ENCODE peak calls at places on chromosomes 4 and X, in four cellular contexts. B, W, U and G are unnamed samples.

GRCh38 chrX:69287025-69287540 is 121.8 kb upstream of the PJA1 start:
- DNase-seq in B (no peak), W (no peak), U (no peak), G (no peak)

GRCh38 chr4:130479020-130479419 is 1383.1 kb downstream of the C4orf33 start:
- DNase-seq in B (no peak), W (peak; percentile 29), U (no peak), G (no peak)

GRCh38 chrX:101057095-101057714 is 5.3 kb upstream of the TRMT2B start:
- DNase-seq in B (no peak), W (peak; percentile 68), U (no peak), G (no peak)

GRCh38 chr4:174555793-174556630 is 33.7 kb upstream of the HPGD start:
- DNase-seq in B (no peak), W (no peak), U (no peak), G (no peak)

GRCh38 chr4:48906283-48907173 is at the start of gene OCIAD2:
- DNase-seq in B (peak; percentile 91), W (no peak), U (peak; percentile 55), G (peak; percentile 95)

GRCh38 chrX:70262952-70263567 is 3.1 kb upstream of the P2RY4 start:
- DNase-seq in B (peak; percentile 14), W (peak; percentile 28), U (no peak), G (peak; percentile 75)

GRCh38 chr4:5199142-5199541 is 147.9 kb downstream of the STK32B start:
- DNase-seq in B (no peak), W (no peak), U (no peak), G (peak; percentile 40)

GRCh38 chr4:166042510-166043055 is 169.5 kb downstream of the TLL1 start:
- DNase-seq in B (no peak), W (no peak), U (no peak), G (no peak)

GRCh38 chrX:47030339-47030738 is 47.9 kb upstream of the RGN start:
- DNase-seq in B (peak; percentile 6), W (peak; percentile 68), U (peak; percentile 51), G (peak; percentile 80)

DNA sequence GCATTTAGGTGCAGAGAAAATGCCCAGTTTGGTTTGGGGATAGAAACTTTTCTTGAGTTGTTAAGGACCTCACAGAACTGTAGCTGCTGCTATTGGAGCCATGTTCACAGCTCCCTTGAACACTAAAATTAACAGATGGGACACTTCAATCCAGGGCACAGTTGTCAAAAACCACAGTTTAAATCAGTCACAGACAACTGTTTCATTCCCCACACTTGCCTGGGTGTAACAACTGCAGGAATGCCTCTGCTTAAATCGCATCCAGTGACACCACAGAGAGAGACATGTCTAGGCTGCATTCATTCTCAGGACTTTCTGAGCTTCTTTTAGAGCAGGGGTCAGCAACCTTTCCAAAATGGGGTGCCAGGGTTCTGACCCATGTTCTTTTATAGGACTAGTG is 12.7 kb upstream of the CAPN6 start:
- DNase-seq in B (no peak), W (no peak), U (no peak), G (no peak)
- H3K4me1 ChIP-seq in B (no peaks in the 10 kb centered on the region), W (no peaks in the 10 kb centered on the region), U (no peaks in the 10 kb centered on the region), G (no peaks in the 10 kb centered on the region)

GRCh38 chr4:8096690-8097061 is 61.9 kb downstream of the ABLIM2 start:
- DNase-seq in B (no peak), W (no peak), U (no peak), G (no peak)

GRCh38 chr4:8097141-8097541 is 61.5 kb downstream of the ABLIM2 start:
- DNase-seq in B (no peak), W (no peak), U (no peak), G (no peak)

GRCh38 chr4:8095956-8096689 is 62.5 kb downstream of the ABLIM2 start:
- DNase-seq in B (no peak), W (peak; percentile 18), U (no peak), G (no peak)

GRCh38 chr4:8092282-8092681 is 66.3 kb downstream of the ABLIM2 start:
- DNase-seq in B (no peak), W (no peak), U (no peak), G (no peak)

GRCh38 chr4:8093587-8094274 is 64.9 kb downstream of the ABLIM2 start:
- DNase-seq in B (no peak), W (no peak), U (no peak), G (no peak)
- H3K4me2 ChIP-seq in B (no peak overlapping the region), W (no peak overlapping the region), U (no peak overlapping the region), G (no peak overlapping the region)

GRCh38 chr4:82842593-82842992 is 44.0 kb upstream of the SCD5 start:
- DNase-seq in B (no peak), W (peak; percentile 28), U (no peak), G (peak; percentile 53)
- TF ChIP-seq CTCF in B (peak; percentile 38), W (peak; percentile 37), U (peak; percentile 48), G (peak; percentile 46)

GRCh38 chrX:65690057-65690855 is 22.8 kb downstream of the MSN start:
- DNase-seq in B (no peak), W (peak; percentile 78), U (no peak), G (no peak)
- H3K4me1 ChIP-seq in B (peaks cover 95% of the 10 kb centered on the region), W (peaks cover 18% of the 10 kb centered on the region), U (peaks cover 15% of the 10 kb centered on the region), G (no peaks in the 10 kb centered on the region)

DNA sequence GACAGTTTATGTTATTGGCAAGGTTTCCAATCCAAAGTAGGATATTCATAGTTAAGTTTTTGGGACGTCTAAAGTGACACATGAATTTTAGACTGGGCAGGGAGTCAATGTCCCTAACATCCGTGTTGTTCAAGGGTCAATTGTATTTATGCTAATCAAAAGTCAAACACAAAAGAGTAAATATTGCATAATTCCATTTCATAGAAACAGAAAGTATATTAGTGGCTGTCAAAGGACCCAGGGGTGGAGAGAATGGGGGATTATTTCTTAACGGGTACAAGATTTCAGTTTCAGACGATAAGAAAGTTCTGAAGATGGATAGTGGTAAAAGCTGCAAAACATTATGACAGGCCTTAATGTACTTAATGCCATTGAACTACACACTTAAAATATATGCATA is 971.8 kb upstream of the AGA start:
- DNase-seq in B (no peak), W (no peak), U (no peak), G (no peak)
- H3K4me2 ChIP-seq in B (no peak overlapping the region), W (no peak overlapping the region), U (no peak overlapping the region), G (no peak overlapping the region)

GRCh38 chrX:102714994-102715393 is 2.7 kb downstream of the GPRASP2 start:
- DNase-seq in B (no peak), W (no peak), U (no peak), G (peak; percentile 34)
- TF ChIP-seq CTCF in B (no peak), W (no peak), U (no peak), G (peak; percentile 39)

DNA sequence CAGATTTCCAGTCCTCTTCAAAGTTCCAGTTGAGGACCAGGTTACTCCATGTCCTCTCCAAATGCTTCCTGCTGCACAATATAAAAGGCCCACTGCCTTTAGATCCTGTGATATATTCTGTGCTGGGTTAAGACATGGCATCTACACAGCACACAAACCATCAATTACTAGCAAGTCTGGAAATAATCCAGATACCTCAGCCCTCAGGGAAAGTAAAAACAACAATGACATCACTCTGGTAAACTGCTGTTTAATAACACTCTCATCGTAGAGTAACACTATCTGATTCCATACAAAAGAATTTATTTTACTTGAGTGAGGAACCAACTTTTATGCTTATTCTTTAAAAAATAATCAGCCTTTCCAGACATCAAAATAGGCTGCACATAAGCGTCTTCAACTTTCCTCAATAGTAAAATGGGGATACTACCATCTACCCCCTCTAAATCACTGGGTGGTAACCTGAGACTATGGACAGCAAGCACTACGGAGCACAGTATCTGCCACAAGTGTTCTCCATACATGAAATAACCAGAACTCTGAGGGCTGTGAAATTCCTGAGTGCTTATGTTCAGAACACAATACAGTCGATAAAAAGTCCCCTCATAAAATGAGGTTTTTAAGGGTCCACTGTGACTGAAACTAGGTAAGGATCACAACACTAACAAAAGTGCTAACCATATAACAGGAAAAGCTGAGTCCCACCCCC is 53.4 kb downstream of the ABCG2 start:
- DNase-seq in B (no peak), W (peak; percentile 88), U (no peak), G (no peak)
- H3K4me1 ChIP-seq in B (no peaks in the 10 kb centered on the region), W (peaks cover 11% of the 10 kb centered on the region), U (peaks cover 23% of the 10 kb centered on the region), G (no peaks in the 10 kb centered on the region)

GRCh38 chr4:78776031-78776728 is at the start of gene BMP2K:
- DNase-seq in B (peak; percentile 84), W (peak; percentile 66), U (peak; percentile 27), G (peak; percentile 89)
- H3K4me2 ChIP-seq in B (peak within 1 kb of the TSS; percentile 78), W (peak within 1 kb of the TSS; percentile 99), U (peak within 1 kb of the TSS; percentile 91), G (peak within 1 kb of the TSS; percentile 97)